ENCODE peak calls at places on chromosomes 7 and 10, in nine cellular contexts. P is CD8-positive, alpha-beta memory T cell; K is stimulated activated CD4-positive, alpha-beta T cell treated with anti-CD3 and anti-CD28 coated beads, Interleukin-2, amount 100 ng/mL, for 24 hours; W is heart right ventricle; H is glutamatergic neuron; A is upper lobe of right lung; N is osteocyte; O is putamen; Q is IMR-90. E is an unnamed sample.
A peak's percentile ranks its signal among the peaks of the same experiment; 100 is the strongest.

GRCh38 chr10:109886788-109887155 is 36.5 kb downstream of the XPNPEP1 start:
- DNase-seq in P (no peak), K (no peak), W (no peak), H (no peak), A (no peak), N (no peak), O (no peak), Q (peak; percentile 26), E (no peak)

GRCh38 chr10:101903827-101904520 is 60.4 kb upstream of the KCNIP2 start:
- DNase-seq in P (no peak), K (no peak), W (no peak), H (peak; percentile 69), A (no peak), N (no peak), O (no peak), Q (peak; percentile 21), E (no peak)

GRCh38 chr10:76583711-76584161 is 1053.9 kb downstream of the KCNMA1 start:
- DNase-seq in P (no peak), K (no peak), W (no peak), H (no peak), A (no peak), N (no peak), O (no peak), Q (peak; percentile 90), E (no peak)

GRCh38 chr10:102612964-102613275 is 31.4 kb upstream of the TRIM8 start:
- DNase-seq in P (no peak), K (peak; percentile 40), W (no peak), H (no peak), A (no peak), N (no peak), O (no peak), Q (no peak), E (no peak)

GRCh38 chr7:138666385-138666784 is 34.8 kb downstream of the SVOPL start:
- DNase-seq in P (no peak), K (no peak), W (no peak), H (no peak), A (no peak), N (no peak), O (no peak), Q (no peak), E (no peak)

GRCh38 chr10:6576326-6576725 is 3.8 kb downstream of the PRKCQ start:
- DNase-seq in P (no peak), K (no peak), W (no peak), H (no peak), A (no peak), N (no peak), O (no peak), Q (no peak), E (no peak)

GRCh38 chr10:112195224-112195623 is 11.7 kb upstream of the GPAM start:
- DNase-seq in P (no peak), K (no peak), W (no peak), H (no peak), A (no peak), N (no peak), O (no peak), Q (no peak), E (no peak)

GRCh38 chr10:123157210-123157609 is 3.0 kb downstream of the BUB3 start:
- DNase-seq in P (no peak), K (no peak), W (no peak), H (no peak), A (no peak), N (no peak), O (no peak), Q (peak; percentile 82), E (no peak)

GRCh38 chr7:112428715-112429114 is 21.5 kb upstream of the IFRD1 start:
- DNase-seq in P (no peak), K (no peak), W (no peak), H (no peak), A (no peak), N (no peak), O (no peak), Q (no peak), E (no peak)

GRCh38 chr7:27520828-27521790 is 141.6 kb downstream of the HIBADH start:
- DNase-seq in P (no peak), K (no peak), W (peak; percentile 12), H (no peak), A (no peak), N (no peak), O (no peak), Q (peak; percentile 77), E (peak; percentile 72)

GRCh38 chr10:118042827-118043242 is 3.9 kb downstream of the RAB11FIP2 start:
- DNase-seq in P (no peak), K (no peak), W (no peak), H (no peak), A (no peak), N (no peak), O (no peak), Q (no peak), E (no peak)

GRCh38 chr7:2003451-2003930 is 229.3 kb downstream of the MAD1L1 start:
- DNase-seq in P (no peak), K (no peak), W (no peak), H (peak; percentile 12), A (peak; percentile 37), N (no peak), O (no peak), Q (no peak), E (peak; percentile 72)

GRCh38 chr7:140213684-140214074 is 36.9 kb upstream of the KDM7A start:
- DNase-seq in P (no peak), K (no peak), W (no peak), H (no peak), A (no peak), N (no peak), O (no peak), Q (no peak), E (no peak)

GRCh38 chr7:85600425-85600824 is 413.6 kb upstream of the SEMA3D start:
- DNase-seq in P (no peak), K (no peak), W (no peak), H (peak; percentile 21), A (no peak), N (no peak), O (no peak), Q (peak; percentile 20), E (no peak)

E was measured in lower leg skin.